ENCODE peak calls at places on chromosomes 1 and 21, in four cellular contexts. A, O, R and D are unnamed samples.

GRCh38 chr1:9110669-9111356 is 18.1 kb downstream of the GPR157 start:
- DNase-seq in A (peak), O (peak), R (peak), D (peak)

GRCh38 chr1:201593200-201593828 is 54.4 kb downstream of the NAV1 start:
- DNase-seq in A (no peak), O (peak), R (peak), D (no peak)

GRCh38 chr1:81296584-81296983 is 504.1 kb upstream of the ADGRL2 start:
- DNase-seq in A (no peak), O (no peak), R (no peak), D (no peak)

GRCh38 chr1:159239551-159240220 is 35.0 kb downstream of the ACKR1 start:
- DNase-seq in A (no peak), O (no peak), R (no peak), D (no peak)

GRCh38 chr21:35265170-35265877 is 216.2 kb upstream of the RUNX1 start:
- DNase-seq in A (no peak), O (no peak), R (peak), D (no peak)

GRCh38 chr1:84433253-84434080 is 35.2 kb downstream of the DNASE2B start:
- DNase-seq in A (no peak), O (peak), R (peak), D (peak)

GRCh38 chr1:4170953-4171352 is 270.9 kb upstream of the C1orf174 start:
- DNase-seq in A (no peak), O (no peak), R (no peak), D (peak)

GRCh38 chr1:231866392-231867331 is 240.1 kb downstream of the DISC1 start:
- DNase-seq in A (peak), O (peak), R (peak), D (peak)

GRCh38 chr1:155320661-155321576 is at the start of gene RUSC1:
- DNase-seq in A (peak), O (peak), R (peak), D (peak)

GRCh38 chr1:156310962-156311361 is 11.9 kb upstream of the VHLL start:
- DNase-seq in A (no peak), O (peak), R (peak), D (no peak)

GRCh38 chr1:37479255-37480124 is 5.1 kb downstream of the ZC3H12A start:
- DNase-seq in A (peak), O (peak), R (peak), D (peak)

GRCh38 chr1:37481289-37482003 is 7.1 kb downstream of the ZC3H12A start:
- DNase-seq in A (no peak), O (no peak), R (no peak), D (no peak)

GRCh38 chr1:37480581-37481288 is 6.4 kb downstream of the ZC3H12A start:
- DNase-seq in A (no peak), O (no peak), R (no peak), D (peak)

GRCh38 chr1:37478890-37479254 is 4.5 kb downstream of the ZC3H12A start:
- DNase-seq in A (no peak), O (no peak), R (peak), D (no peak)

GRCh38 chr1:37480125-37480466 is 5.7 kb downstream of the ZC3H12A start:
- DNase-seq in A (no peak), O (no peak), R (no peak), D (peak)
- H3K27ac ChIP-seq in A (peak), O (peak), R (peak), D (peak)

DNA sequence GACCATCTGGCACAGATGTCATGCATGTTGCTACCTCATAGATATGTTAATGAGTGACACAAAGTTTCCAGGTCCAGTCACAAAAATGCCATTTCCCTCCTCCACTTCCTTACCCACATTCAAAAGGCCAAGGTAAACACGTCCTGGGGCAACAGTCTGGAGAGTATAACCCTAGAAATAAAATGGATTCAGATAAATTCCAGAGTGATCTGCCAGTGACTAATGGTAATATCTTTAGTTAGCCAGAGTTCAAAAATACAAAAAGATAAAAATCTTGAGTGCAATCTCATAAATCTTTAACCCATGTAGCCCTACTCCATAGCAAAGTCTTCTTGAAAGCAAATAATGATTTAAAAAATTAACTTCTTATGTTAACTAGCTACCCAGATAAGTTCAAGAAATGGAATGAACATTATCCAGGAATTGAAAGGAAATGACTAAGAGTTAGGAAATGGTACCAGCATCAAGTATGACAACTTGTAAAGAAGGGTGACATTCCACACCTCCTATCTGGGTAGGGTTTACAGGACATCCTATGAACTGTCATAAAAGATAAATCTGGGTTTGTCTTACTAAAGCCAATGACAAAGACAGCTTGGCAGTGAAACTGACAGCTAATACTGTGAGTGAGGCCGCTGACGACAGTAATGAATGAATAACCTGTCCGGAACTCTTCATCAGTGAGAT is 18.1 kb downstream of the RGS2 start:
- DNase-seq in A (no peak), O (no peak), R (peak), D (no peak)
- H3K27ac ChIP-seq in A (no peak), O (no peak), R (no peak), D (no peak)

GRCh38 chr1:119179051-119179450 is 38.6 kb upstream of the WARS2 start:
- DNase-seq in A (no peak), O (no peak), R (no peak), D (no peak)

GRCh38 chr1:119184972-119185371 is 44.5 kb upstream of the WARS2 start:
- DNase-seq in A (no peak), O (no peak), R (no peak), D (no peak)

GRCh38 chr1:119186471-119186870 is 46.0 kb upstream of the WARS2 start:
- DNase-seq in A (no peak), O (no peak), R (no peak), D (no peak)

GRCh38 chr1:119181236-119181635 is 40.8 kb upstream of the WARS2 start:
- DNase-seq in A (no peak), O (no peak), R (no peak), D (no peak)
- H3K27ac ChIP-seq in A (no peak), O (no peak), R (no peak), D (no peak)

DNA sequence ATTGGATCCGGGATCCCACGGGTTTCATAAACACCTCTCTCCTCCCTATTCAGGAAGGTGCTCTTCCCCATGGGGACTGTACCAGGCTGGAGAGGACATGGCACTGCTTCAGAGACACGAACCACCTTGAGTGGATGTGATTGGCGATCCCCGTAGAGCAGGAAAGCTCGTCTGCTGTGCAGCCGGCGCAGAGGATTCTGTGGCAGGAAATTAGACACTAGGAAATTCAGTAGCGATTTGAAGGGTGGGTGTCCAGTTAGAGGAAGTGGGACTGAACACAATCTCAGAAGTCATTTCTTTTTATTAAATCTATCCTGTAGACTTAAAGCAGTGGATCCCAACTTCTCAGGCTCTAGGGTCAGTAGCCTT is 767 bp downstream of the PDIK1L start:
- DNase-seq in A (no peak), O (no peak), R (no peak), D (no peak)
- H3K27ac ChIP-seq in A (peak), O (peak), R (no peak), D (peak)

DNA sequence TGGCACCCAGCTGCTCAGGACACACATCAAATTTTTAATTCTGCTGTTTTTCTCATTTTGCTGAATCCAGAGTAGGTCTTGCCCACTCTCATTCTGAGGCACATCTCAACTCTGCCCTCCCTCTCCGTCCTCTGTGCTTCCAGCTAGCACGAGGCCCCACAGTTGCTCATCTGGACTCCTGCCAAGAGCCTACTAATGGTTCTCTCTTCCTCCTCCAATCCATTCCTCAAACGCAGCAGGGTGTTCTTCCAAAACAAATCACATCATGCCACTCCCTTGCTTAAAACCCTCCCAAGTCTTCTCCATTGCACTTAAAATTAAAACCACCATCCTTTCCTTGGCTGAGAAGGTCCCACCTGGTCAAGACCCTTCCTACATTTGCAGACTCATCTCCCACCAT is 49.8 kb upstream of the SCAF4 start:
- DNase-seq in A (peak), O (peak), R (peak), D (peak)
- H3K27ac ChIP-seq in A (no peak), O (no peak), R (no peak), D (no peak)

GRCh38 chr21:15063821-15064575 is 802 bp downstream of the NRIP1 start:
- DNase-seq in A (peak), O (peak), R (peak), D (peak)
- H3K27ac ChIP-seq in A (peak), O (peak), R (peak), D (peak)

DNA sequence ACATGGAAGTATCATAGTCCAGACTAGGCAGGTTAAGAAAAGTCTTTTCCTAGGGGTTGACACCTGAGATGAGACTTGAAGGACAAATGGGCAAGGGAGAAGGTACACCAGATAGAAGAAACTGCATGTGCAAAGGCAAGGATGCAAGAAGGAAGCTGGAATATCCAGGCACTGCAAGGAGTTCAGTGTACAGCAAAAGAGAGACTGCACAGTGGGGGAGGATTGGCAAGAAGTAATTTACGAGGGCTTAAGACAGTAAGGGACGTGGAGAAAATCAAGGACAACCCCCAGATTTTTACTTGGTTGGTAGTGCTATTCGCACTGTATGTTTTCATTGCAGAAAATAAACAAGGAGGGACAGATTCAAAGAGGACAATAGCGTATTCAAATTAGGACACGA is 58.5 kb downstream of the DNM3 start:
- DNase-seq in A (no peak), O (no peak), R (no peak), D (no peak)
- H3K27ac ChIP-seq in A (no peak), O (no peak), R (no peak), D (no peak)

GRCh38 chr1:5423109-5423508 is 569.1 kb downstream of the NPHP4 start:
- DNase-seq in A (no peak), O (no peak), R (no peak), D (peak)

GRCh38 chr1:5427026-5427613 is 565.1 kb downstream of the NPHP4 start:
- DNase-seq in A (no peak), O (no peak), R (no peak), D (no peak)

GRCh38 chr1:5428391-5428790 is 563.8 kb downstream of the NPHP4 start:
- DNase-seq in A (no peak), O (no peak), R (no peak), D (no peak)

GRCh38 chr1:5425304-5425703 is 566.9 kb downstream of the NPHP4 start:
- DNase-seq in A (no peak), O (no peak), R (no peak), D (no peak)

GRCh38 chr1:5424802-5425201 is 567.4 kb downstream of the NPHP4 start:
- DNase-seq in A (no peak), O (no peak), R (no peak), D (no peak)
- H3K27ac ChIP-seq in A (no peak), O (no peak), R (no peak), D (no peak)

GRCh38 chr1:2271134-2271785 is 43.1 kb downstream of the SKI start:
- DNase-seq in A (no peak), O (no peak), R (no peak), D (no peak)

GRCh38 chr1:2274231-2274967 is 46.3 kb downstream of the SKI start:
- DNase-seq in A (no peak), O (no peak), R (no peak), D (no peak)

GRCh38 chr1:2271841-2272655 is 43.9 kb downstream of the SKI start:
- DNase-seq in A (no peak), O (no peak), R (peak), D (no peak)

GRCh38 chr1:2273401-2274090 is 45.4 kb downstream of the SKI start:
- DNase-seq in A (no peak), O (no peak), R (no peak), D (no peak)

GRCh38 chr1:2272686-2273400 is 44.7 kb downstream of the SKI start:
- DNase-seq in A (no peak), O (no peak), R (no peak), D (no peak)
- H3K27ac ChIP-seq in A (peak), O (no peak), R (no peak), D (no peak)